ENCODE peak calls at places on chromosomes 3 and 15, in ten cellular contexts. One of them, this sample, is unnamed.

GRCh38 chr15:70033529-70034140 is 64.1 kb downstream of the TLE3 start:
- DNase-seq in SJSA1: no peak
- DNase-seq in Panc1: no peak
- DNase-seq in suprapubic skin: peak; percentile 58
- DNase-seq in right cardiac atrium: peak; percentile 37
- DNase-seq in heart right ventricle: no peak
- DNase-seq in IMR-90: peak; percentile 62
- DNase-seq in CD8-positive, alpha-beta memory T cell: no peak
- DNase-seq in lower lobe of right lung: no peak
- DNase-seq in OCI-LY7: no peak
- DNase-seq in this sample: no peak

GRCh38 chr3:32501785-32502088 is 915 bp downstream of the CMTM6 start:
- DNase-seq in SJSA1: no peak
- DNase-seq in Panc1: no peak
- DNase-seq in suprapubic skin: no peak
- DNase-seq in right cardiac atrium: no peak
- DNase-seq in heart right ventricle: no peak
- DNase-seq in IMR-90: no peak
- DNase-seq in CD8-positive, alpha-beta memory T cell: no peak
- DNase-seq in lower lobe of right lung: no peak
- DNase-seq in OCI-LY7: no peak
- DNase-seq in this sample: no peak

GRCh38 chr3:45617430-45618080 is 23.0 kb downstream of the LIMD1 start:
- DNase-seq in SJSA1: no peak
- DNase-seq in Panc1: no peak
- DNase-seq in suprapubic skin: no peak
- DNase-seq in right cardiac atrium: no peak
- DNase-seq in heart right ventricle: no peak
- DNase-seq in IMR-90: no peak
- DNase-seq in CD8-positive, alpha-beta memory T cell: no peak
- DNase-seq in lower lobe of right lung: no peak
- DNase-seq in OCI-LY7: no peak
- DNase-seq in this sample: peak; percentile 20

GRCh38 chr3:152870027-152870426 is 35.1 kb downstream of the P2RY1 start:
- DNase-seq in SJSA1: no peak
- DNase-seq in Panc1: no peak
- DNase-seq in suprapubic skin: no peak
- DNase-seq in right cardiac atrium: no peak
- DNase-seq in heart right ventricle: no peak
- DNase-seq in IMR-90: no peak
- DNase-seq in CD8-positive, alpha-beta memory T cell: no peak
- DNase-seq in lower lobe of right lung: no peak
- DNase-seq in OCI-LY7: no peak
- DNase-seq in this sample: no peak

GRCh38 chr3:158936530-158937113 is 134.8 kb downstream of the MFSD1 start:
- DNase-seq in SJSA1: no peak
- DNase-seq in Panc1: no peak
- DNase-seq in suprapubic skin: no peak
- DNase-seq in right cardiac atrium: no peak
- DNase-seq in heart right ventricle: no peak
- DNase-seq in IMR-90: no peak
- DNase-seq in CD8-positive, alpha-beta memory T cell: no peak
- DNase-seq in lower lobe of right lung: no peak
- DNase-seq in OCI-LY7: no peak
- DNase-seq in this sample: no peak

GRCh38 chr3:24579008-24579407 is 84.4 kb upstream of the THRB start:
- DNase-seq in SJSA1: no peak
- DNase-seq in Panc1: no peak
- DNase-seq in suprapubic skin: no peak
- DNase-seq in right cardiac atrium: no peak
- DNase-seq in heart right ventricle: no peak
- DNase-seq in IMR-90: no peak
- DNase-seq in CD8-positive, alpha-beta memory T cell: no peak
- DNase-seq in lower lobe of right lung: no peak
- DNase-seq in OCI-LY7: no peak
- DNase-seq in this sample: no peak

GRCh38 chr3:105473521-105474223 is 107.0 kb downstream of the ALCAM start:
- DNase-seq in SJSA1: peak; percentile 51
- DNase-seq in Panc1: no peak
- DNase-seq in suprapubic skin: no peak
- DNase-seq in right cardiac atrium: no peak
- DNase-seq in heart right ventricle: no peak
- DNase-seq in IMR-90: peak; percentile 86
- DNase-seq in CD8-positive, alpha-beta memory T cell: no peak
- DNase-seq in lower lobe of right lung: no peak
- DNase-seq in OCI-LY7: no peak
- DNase-seq in this sample: no peak

GRCh38 chr3:71511037-71511436 is 72.5 kb downstream of the FOXP1 start:
- DNase-seq in SJSA1: peak; percentile 20
- DNase-seq in Panc1: no peak
- DNase-seq in suprapubic skin: no peak
- DNase-seq in right cardiac atrium: no peak
- DNase-seq in heart right ventricle: no peak
- DNase-seq in IMR-90: peak; percentile 90
- DNase-seq in CD8-positive, alpha-beta memory T cell: no peak
- DNase-seq in lower lobe of right lung: no peak
- DNase-seq in OCI-LY7: peak; percentile 37
- DNase-seq in this sample: peak; percentile 66

GRCh38 chr3:55556622-55557531 is 69.8 kb upstream of the WNT5A start:
- DNase-seq in SJSA1: no peak
- DNase-seq in Panc1: no peak
- DNase-seq in suprapubic skin: no peak
- DNase-seq in right cardiac atrium: no peak
- DNase-seq in heart right ventricle: no peak
- DNase-seq in IMR-90: peak; percentile 57
- DNase-seq in CD8-positive, alpha-beta memory T cell: no peak
- DNase-seq in lower lobe of right lung: no peak
- DNase-seq in OCI-LY7: no peak
- DNase-seq in this sample: no peak

GRCh38 chr15:66779331-66780009 is 77.4 kb downstream of the SMAD6 start:
- DNase-seq in SJSA1: no peak
- DNase-seq in Panc1: no peak
- DNase-seq in suprapubic skin: no peak
- DNase-seq in right cardiac atrium: no peak
- DNase-seq in heart right ventricle: no peak
- DNase-seq in IMR-90: no peak
- DNase-seq in CD8-positive, alpha-beta memory T cell: no peak
- DNase-seq in lower lobe of right lung: no peak
- DNase-seq in OCI-LY7: no peak
- DNase-seq in this sample: no peak

GRCh38 chr15:82919231-82919886 is 33.2 kb downstream of the HOMER2 start:
- DNase-seq in SJSA1: no peak
- DNase-seq in Panc1: no peak
- DNase-seq in suprapubic skin: peak; percentile 76
- DNase-seq in right cardiac atrium: no peak
- DNase-seq in heart right ventricle: peak; percentile 21
- DNase-seq in IMR-90: no peak
- DNase-seq in CD8-positive, alpha-beta memory T cell: no peak
- DNase-seq in lower lobe of right lung: peak; percentile 73
- DNase-seq in OCI-LY7: no peak
- DNase-seq in this sample: no peak

GRCh38 chr3:169116056-169116693 is 547.3 kb downstream of the MECOM start:
- DNase-seq in SJSA1: no peak
- DNase-seq in Panc1: no peak
- DNase-seq in suprapubic skin: no peak
- DNase-seq in right cardiac atrium: no peak
- DNase-seq in heart right ventricle: no peak
- DNase-seq in IMR-90: no peak
- DNase-seq in CD8-positive, alpha-beta memory T cell: no peak
- DNase-seq in lower lobe of right lung: no peak
- DNase-seq in OCI-LY7: no peak
- DNase-seq in this sample: no peak

GRCh38 chr15:98292442-98293240 is 332.1 kb downstream of the ARRDC4 start:
- DNase-seq in SJSA1: peak; percentile 6
- DNase-seq in Panc1: no peak
- DNase-seq in suprapubic skin: no peak
- DNase-seq in right cardiac atrium: peak; percentile 37
- DNase-seq in heart right ventricle: peak; percentile 12
- DNase-seq in IMR-90: no peak
- DNase-seq in CD8-positive, alpha-beta memory T cell: no peak
- DNase-seq in lower lobe of right lung: no peak
- DNase-seq in OCI-LY7: peak; percentile 42
- DNase-seq in this sample: no peak

GRCh38 chr3:123618768-123619484 is 34.1 kb upstream of the HACD2 start:
- DNase-seq in SJSA1: no peak
- DNase-seq in Panc1: no peak
- DNase-seq in suprapubic skin: no peak
- DNase-seq in right cardiac atrium: peak; percentile 75
- DNase-seq in heart right ventricle: peak; percentile 73
- DNase-seq in IMR-90: peak; percentile 82
- DNase-seq in CD8-positive, alpha-beta memory T cell: no peak
- DNase-seq in lower lobe of right lung: peak; percentile 75
- DNase-seq in OCI-LY7: peak; percentile 7
- DNase-seq in this sample: peak; percentile 92

GRCh38 chr15:58469432-58470353 is 37.9 kb downstream of the LIPC start:
- DNase-seq in SJSA1: peak; percentile 98
- DNase-seq in Panc1: no peak
- DNase-seq in suprapubic skin: peak; percentile 62
- DNase-seq in right cardiac atrium: peak; percentile 64
- DNase-seq in heart right ventricle: no peak
- DNase-seq in IMR-90: peak; percentile 97
- DNase-seq in CD8-positive, alpha-beta memory T cell: no peak
- DNase-seq in lower lobe of right lung: no peak
- DNase-seq in OCI-LY7: no peak
- DNase-seq in this sample: no peak

GRCh38 chr15:87851497-87851896 is 405.0 kb downstream of the NTRK3 start:
- DNase-seq in SJSA1: no peak
- DNase-seq in Panc1: no peak
- DNase-seq in suprapubic skin: no peak
- DNase-seq in right cardiac atrium: no peak
- DNase-seq in heart right ventricle: peak; percentile 20
- DNase-seq in IMR-90: no peak
- DNase-seq in CD8-positive, alpha-beta memory T cell: no peak
- DNase-seq in lower lobe of right lung: no peak
- DNase-seq in OCI-LY7: no peak
- DNase-seq in this sample: no peak
- H3K9me3 ChIP-seq in SJSA1: no peaks in the 10 kb centered on the region
- H3K9me3 ChIP-seq in Panc1: no peaks in the 10 kb centered on the region
- H3K9me3 ChIP-seq in suprapubic skin: no peaks in the 10 kb centered on the region
- H3K9me3 ChIP-seq in right cardiac atrium: no peaks in the 10 kb centered on the region
- H3K9me3 ChIP-seq in heart right ventricle: no peaks in the 10 kb centered on the region
- H3K9me3 ChIP-seq in IMR-90: no peaks in the 10 kb centered on the region
- H3K9me3 ChIP-seq in CD8-positive, alpha-beta memory T cell: no peaks in the 10 kb centered on the region
- H3K9me3 ChIP-seq in lower lobe of right lung: no peaks in the 10 kb centered on the region
- H3K9me3 ChIP-seq in OCI-LY7: no peaks in the 10 kb centered on the region
- H3K9me3 ChIP-seq in this sample: peaks cover 1% of the 10 kb centered on the region

DNA sequence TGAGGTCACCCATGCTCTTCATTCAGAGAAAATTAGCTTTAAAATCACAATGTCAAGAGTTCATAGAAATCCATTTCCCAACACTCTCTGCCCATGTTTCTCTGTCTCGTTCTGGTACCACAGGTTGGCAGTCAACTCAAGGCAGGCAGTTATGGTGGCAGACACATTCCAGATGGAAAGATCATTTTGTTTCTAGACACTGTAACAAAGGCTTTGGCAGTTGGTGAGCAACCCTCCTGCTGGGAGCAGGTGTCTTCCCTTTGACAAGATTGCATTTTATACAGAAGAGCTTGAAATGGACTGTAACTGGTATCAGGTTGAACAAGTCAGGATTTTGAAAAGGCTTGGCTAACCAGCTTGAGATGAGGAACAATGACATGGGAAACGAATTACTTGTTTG is 169.9 kb downstream of the SEMA6D start:
- DNase-seq in SJSA1: no peak
- DNase-seq in Panc1: no peak
- DNase-seq in suprapubic skin: no peak
- DNase-seq in right cardiac atrium: no peak
- DNase-seq in heart right ventricle: no peak
- DNase-seq in IMR-90: no peak
- DNase-seq in CD8-positive, alpha-beta memory T cell: no peak
- DNase-seq in lower lobe of right lung: no peak
- DNase-seq in OCI-LY7: no peak
- DNase-seq in this sample: no peak
- H3K9me3 ChIP-seq in SJSA1: no peaks in the 10 kb centered on the region
- H3K9me3 ChIP-seq in Panc1: no peaks in the 10 kb centered on the region
- H3K9me3 ChIP-seq in suprapubic skin: no peaks in the 10 kb centered on the region
- H3K9me3 ChIP-seq in right cardiac atrium: no peaks in the 10 kb centered on the region
- H3K9me3 ChIP-seq in heart right ventricle: no peaks in the 10 kb centered on the region
- H3K9me3 ChIP-seq in IMR-90: no peaks in the 10 kb centered on the region
- H3K9me3 ChIP-seq in CD8-positive, alpha-beta memory T cell: no peaks in the 10 kb centered on the region
- H3K9me3 ChIP-seq in lower lobe of right lung: no peaks in the 10 kb centered on the region
- H3K9me3 ChIP-seq in OCI-LY7: no peaks in the 10 kb centered on the region
- H3K9me3 ChIP-seq in this sample: no peaks in the 10 kb centered on the region

GRCh38 chr3:137761563-137762503 is 2.3 kb upstream of the SOX14 start:
- DNase-seq in SJSA1: no peak
- DNase-seq in Panc1: no peak
- DNase-seq in suprapubic skin: no peak
- DNase-seq in right cardiac atrium: no peak
- DNase-seq in heart right ventricle: no peak
- DNase-seq in IMR-90: no peak
- DNase-seq in CD8-positive, alpha-beta memory T cell: no peak
- DNase-seq in lower lobe of right lung: no peak
- DNase-seq in OCI-LY7: no peak
- DNase-seq in this sample: no peak
- H3K9me3 ChIP-seq in SJSA1: no peaks in the 10 kb centered on the region
- H3K9me3 ChIP-seq in Panc1: no peaks in the 10 kb centered on the region
- H3K9me3 ChIP-seq in suprapubic skin: no peaks in the 10 kb centered on the region
- H3K9me3 ChIP-seq in right cardiac atrium: no peaks in the 10 kb centered on the region
- H3K9me3 ChIP-seq in heart right ventricle: no peaks in the 10 kb centered on the region
- H3K9me3 ChIP-seq in IMR-90: peaks cover 2% of the 10 kb centered on the region
- H3K9me3 ChIP-seq in CD8-positive, alpha-beta memory T cell: no peaks in the 10 kb centered on the region
- H3K9me3 ChIP-seq in lower lobe of right lung: no peaks in the 10 kb centered on the region
- H3K9me3 ChIP-seq in OCI-LY7: no peaks in the 10 kb centered on the region
- H3K9me3 ChIP-seq in this sample: peaks cover 4% of the 10 kb centered on the region

GRCh38 chr3:10389995-10390394 is 69.1 kb upstream of the SEC13 start:
- DNase-seq in SJSA1: no peak
- DNase-seq in Panc1: no peak
- DNase-seq in suprapubic skin: no peak
- DNase-seq in right cardiac atrium: no peak
- DNase-seq in heart right ventricle: no peak
- DNase-seq in IMR-90: no peak
- DNase-seq in CD8-positive, alpha-beta memory T cell: no peak
- DNase-seq in lower lobe of right lung: no peak
- DNase-seq in OCI-LY7: peak; percentile 94
- DNase-seq in this sample: no peak

GRCh38 chr3:10389341-10389740 is 68.4 kb upstream of the SEC13 start:
- DNase-seq in SJSA1: no peak
- DNase-seq in Panc1: no peak
- DNase-seq in suprapubic skin: no peak
- DNase-seq in right cardiac atrium: no peak
- DNase-seq in heart right ventricle: no peak
- DNase-seq in IMR-90: no peak
- DNase-seq in CD8-positive, alpha-beta memory T cell: no peak
- DNase-seq in lower lobe of right lung: no peak
- DNase-seq in OCI-LY7: peak; percentile 76
- DNase-seq in this sample: no peak

GRCh38 chr3:10391391-10391790 is 70.5 kb upstream of the SEC13 start:
- DNase-seq in SJSA1: no peak
- DNase-seq in Panc1: no peak
- DNase-seq in suprapubic skin: no peak
- DNase-seq in right cardiac atrium: no peak
- DNase-seq in heart right ventricle: no peak
- DNase-seq in IMR-90: no peak
- DNase-seq in CD8-positive, alpha-beta memory T cell: no peak
- DNase-seq in lower lobe of right lung: no peak
- DNase-seq in OCI-LY7: no peak
- DNase-seq in this sample: no peak

GRCh38 chr3:10392244-10392643 is 71.3 kb upstream of the SEC13 start:
- DNase-seq in SJSA1: no peak
- DNase-seq in Panc1: no peak
- DNase-seq in suprapubic skin: no peak
- DNase-seq in right cardiac atrium: no peak
- DNase-seq in heart right ventricle: no peak
- DNase-seq in IMR-90: no peak
- DNase-seq in CD8-positive, alpha-beta memory T cell: no peak
- DNase-seq in lower lobe of right lung: no peak
- DNase-seq in OCI-LY7: peak; percentile 42
- DNase-seq in this sample: no peak

GRCh38 chr3:10390641-10391373 is 69.9 kb upstream of the SEC13 start:
- DNase-seq in SJSA1: no peak
- DNase-seq in Panc1: no peak
- DNase-seq in suprapubic skin: no peak
- DNase-seq in right cardiac atrium: no peak
- DNase-seq in heart right ventricle: no peak
- DNase-seq in IMR-90: no peak
- DNase-seq in CD8-positive, alpha-beta memory T cell: no peak
- DNase-seq in lower lobe of right lung: no peak
- DNase-seq in OCI-LY7: peak; percentile 36
- DNase-seq in this sample: no peak
- H3K9me3 ChIP-seq in SJSA1: no peaks in the 10 kb centered on the region
- H3K9me3 ChIP-seq in Panc1: no peaks in the 10 kb centered on the region
- H3K9me3 ChIP-seq in suprapubic skin: peaks cover 14% of the 10 kb centered on the region
- H3K9me3 ChIP-seq in right cardiac atrium: peaks cover 10% of the 10 kb centered on the region
- H3K9me3 ChIP-seq in heart right ventricle: peaks cover 35% of the 10 kb centered on the region
- H3K9me3 ChIP-seq in IMR-90: peaks cover 23% of the 10 kb centered on the region
- H3K9me3 ChIP-seq in CD8-positive, alpha-beta memory T cell: no peaks in the 10 kb centered on the region
- H3K9me3 ChIP-seq in lower lobe of right lung: peaks cover 12% of the 10 kb centered on the region
- H3K9me3 ChIP-seq in OCI-LY7: no peaks in the 10 kb centered on the region
- H3K9me3 ChIP-seq in this sample: peaks cover 17% of the 10 kb centered on the region

This sample was measured in aorta.